ENCODE peak calls at places on chromosomes 12 and 14, in seven cellular contexts. K is brain microvascular endothelial cell, U is GM12865, H is fibroblast of villous mesenchyme, D is cardiac fibroblast, V is mucosa of descending colon, C is left ventricle myocardium inferior. X is an unnamed sample.
A peak's percentile ranks its signal among the peaks of the same experiment; 100 is the strongest.

GRCh38 chr12:116478243-116478773 is 80.9 kb upstream of the MAP1LC3B2 start:
- DNase-seq in C (no peak), K (no peak), D (no peak), V (no peak), U (no peak), H (no peak), X (no peak)

GRCh38 chr12:59381106-59381505 is 214.7 kb upstream of the SLC16A7 start:
- DNase-seq in V (no peak), U (no peak), C (no peak), K (no peak), D (no peak), H (no peak), X (no peak)

GRCh38 chr12:110743571-110744093 is 941 bp upstream of the PPP1CC start:
- DNase-seq in C (peak; percentile 51), D (peak; percentile 48), U (no peak), H (peak; percentile 42), V (peak; percentile 75), K (no peak), X (no peak)

GRCh38 chr14:71566276-71566675 is 366.0 kb upstream of the RGS6 start:
- DNase-seq in U (peak; percentile 87), D (no peak), C (no peak), K (no peak), H (no peak), V (no peak), X (no peak)

GRCh38 chr14:41604793-41605534 is 1.7 kb upstream of the LRFN5 start:
- DNase-seq in D (peak; percentile 79), U (no peak), K (no peak), C (peak; percentile 48), H (peak; percentile 76), V (peak; percentile 50), X (no peak)

GRCh38 chr14:39492267-39492666 is 60.0 kb upstream of the FBXO33 start:
- DNase-seq in K (peak; percentile 72), U (no peak), C (no peak), H (peak; percentile 37), D (peak; percentile 90), V (no peak), X (peak; percentile 58)

GRCh38 chr12:76688627-76689026 is 75.3 kb upstream of the ZDHHC17 start:
- DNase-seq in C (no peak), U (peak; percentile 10), V (no peak), K (no peak), D (no peak), H (no peak), X (no peak)

GRCh38 chr12:111220363-111220762 is 148.5 kb downstream of the PHETA1 start:
- DNase-seq in V (no peak), K (no peak), H (no peak), U (no peak), C (no peak), D (no peak), X (no peak)

GRCh38 chr12:31518680-31519227 is 72.2 kb downstream of the DENND5B start:
- DNase-seq in D (peak; percentile 99), K (peak; percentile 100), V (no peak), H (peak; percentile 98), U (no peak), C (no peak), X (peak; percentile 100)

GRCh38 chr14:70139384-70139783 is 49.4 kb downstream of the SLC8A3 start:
- DNase-seq in K (no peak), C (no peak), U (peak; percentile 31), D (no peak), V (no peak), H (no peak), X (no peak)

GRCh38 chr12:27274706-27275105 is 30.6 kb downstream of the STK38L start:
- DNase-seq in V (no peak), K (no peak), D (peak; percentile 43), U (no peak), C (no peak), H (no peak), X (no peak)

GRCh38 chr12:51579321-51579850 is 11.6 kb upstream of the SCN8A start:
- DNase-seq in D (no peak), C (no peak), H (no peak), V (no peak), U (no peak), K (no peak), X (no peak)

GRCh38 chr14:36660736-36661505 is 739 bp upstream of the PAX9 start:
- DNase-seq in V (no peak), K (no peak), H (no peak), D (no peak), U (no peak), C (no peak), X (no peak)

DNA sequence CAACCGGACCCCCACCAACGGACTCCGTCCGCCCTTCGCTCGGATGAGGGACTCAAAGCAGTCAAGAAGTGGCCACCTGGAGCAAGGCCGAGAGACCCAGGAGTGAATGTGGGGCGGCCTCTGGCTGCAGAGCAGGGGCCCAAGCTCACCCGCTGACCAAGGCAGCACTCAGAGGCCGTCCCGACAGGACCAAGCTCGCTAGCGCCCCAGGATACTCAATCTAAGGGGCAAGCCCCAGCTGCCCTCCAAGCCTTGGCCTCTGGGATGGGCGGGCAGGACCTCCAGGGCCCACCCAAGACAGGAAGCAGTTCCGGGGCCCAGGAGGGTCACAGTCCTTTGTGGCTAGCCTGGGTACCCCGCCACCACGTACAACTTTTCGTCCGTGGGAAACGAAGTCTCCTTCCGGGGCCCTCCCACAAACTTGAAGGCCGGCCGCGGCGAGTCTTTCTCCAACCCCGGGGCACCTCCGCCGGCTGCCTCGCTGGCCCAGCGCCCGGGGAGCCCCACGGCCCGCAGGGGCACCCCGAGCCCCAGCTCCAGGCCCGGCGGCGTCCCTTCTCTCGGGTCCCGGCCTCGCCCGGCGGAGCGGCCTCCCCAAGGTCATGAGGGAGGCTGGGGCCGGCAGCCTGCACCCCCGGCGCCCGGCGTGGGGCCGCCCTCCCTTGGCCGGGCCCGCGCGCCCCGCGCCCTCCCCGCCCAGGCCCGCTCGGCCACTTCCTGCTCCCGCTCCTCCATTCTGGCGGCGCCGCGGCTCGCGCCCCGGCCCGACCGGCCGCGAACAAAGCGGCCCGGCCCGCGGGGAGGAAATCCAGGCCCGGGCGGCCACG is 694 bp downstream of the AKT1 start:
- DNase-seq in K (no peak), D (peak; percentile 43), C (no peak), U (peak; percentile 39), V (no peak), H (peak; percentile 36), X (no peak)
- H3K4me3 ChIP-seq in K (peak overlapping the region; percentile 74), D (peak overlapping the region; percentile 73), C (peak overlapping the region; percentile 87), U (peak overlapping the region; percentile 86), V (peak overlapping the region; percentile 67), H (peak overlapping the region; percentile 78), X (peak overlapping the region; percentile 70)

DNA sequence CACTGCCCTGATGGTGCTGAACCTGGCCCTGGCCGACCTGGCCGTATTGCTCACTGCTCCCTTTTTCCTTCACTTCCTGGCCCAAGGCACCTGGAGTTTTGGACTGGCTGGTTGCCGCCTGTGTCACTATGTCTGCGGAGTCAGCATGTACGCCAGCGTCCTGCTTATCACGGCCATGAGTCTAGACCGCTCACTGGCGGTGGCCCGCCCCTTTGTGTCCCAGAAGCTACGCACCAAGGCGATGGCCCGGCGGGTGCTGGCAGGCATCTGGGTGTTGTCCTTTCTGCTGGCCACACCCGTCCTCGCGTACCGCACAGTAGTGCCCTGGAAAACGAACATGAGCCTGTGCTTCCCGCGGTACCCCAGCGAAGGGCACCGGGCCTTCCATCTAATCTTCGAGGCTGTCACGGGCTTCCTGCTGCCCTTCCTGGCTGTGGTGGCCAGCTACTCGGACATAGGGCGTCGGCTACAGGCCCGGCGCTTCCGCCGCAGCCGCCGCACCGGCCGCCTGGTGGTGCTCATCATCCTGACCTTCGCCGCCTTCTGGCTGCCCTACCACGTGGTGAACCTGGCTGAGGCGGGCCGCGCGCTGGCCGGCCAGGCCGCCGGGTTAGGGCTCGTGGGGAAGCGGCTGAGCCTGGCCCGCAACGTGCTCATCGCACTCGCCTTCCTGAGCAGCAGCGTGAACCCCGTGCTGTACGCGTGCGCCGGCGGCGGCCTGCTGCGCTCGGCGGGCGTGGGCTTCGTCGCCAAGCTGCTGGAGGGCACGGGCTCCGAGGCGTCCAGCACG is 4.7 kb downstream of the LTB4R start:
- DNase-seq in U (no peak), K (no peak), H (peak; percentile 40), D (peak; percentile 19), V (peak; percentile 84), C (peak; percentile 55), X (no peak)
- TF ChIP-seq CTCF in U (no peak), K (peak; percentile 25), H (peak; percentile 11), D (no peak), V (peak; percentile 18), C (peak; percentile 57), X (peak; percentile 10)

GRCh38 chr12:33455096-33455495 is 15.5 kb upstream of the SYT10 start:
- DNase-seq in C (no peak), K (no peak), H (no peak), V (no peak), U (no peak), D (no peak), X (no peak)
- H3K4me3 ChIP-seq in C (no peak overlapping the region), K (no peak overlapping the region), H (no peak overlapping the region), V (no peak overlapping the region), U (no peak overlapping the region), D (no peak overlapping the region), X (no peak overlapping the region)

DNA sequence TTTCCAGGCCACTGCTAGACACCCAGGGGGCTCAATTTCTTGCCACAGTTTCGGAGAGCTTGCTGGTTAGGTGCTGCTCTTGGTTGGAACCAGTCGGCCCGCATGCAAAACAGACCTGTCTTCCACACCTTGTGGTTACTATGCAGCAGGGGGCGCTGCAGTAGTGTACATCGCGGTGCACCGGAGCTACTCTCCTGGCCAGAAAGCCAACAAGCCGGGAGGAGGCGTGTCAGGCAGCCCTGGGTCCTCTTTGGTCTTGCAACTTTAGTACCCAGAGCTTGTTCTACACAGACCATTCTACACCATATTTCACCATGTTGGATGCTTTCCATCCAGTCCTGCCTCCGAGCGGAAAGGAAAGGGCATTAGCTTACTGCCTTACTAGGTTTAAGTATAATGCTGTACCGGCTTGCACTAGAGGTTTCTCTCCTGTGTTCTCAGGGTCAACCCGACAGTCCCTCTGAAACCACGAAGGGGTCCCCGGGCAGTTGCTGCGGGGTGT is 934 bp upstream of the TMTC2 start:
- DNase-seq in C (peak; percentile 93), V (peak; percentile 96), H (peak; percentile 87), U (peak; percentile 97), D (peak; percentile 93), K (peak; percentile 95), X (peak; percentile 41)
- TF ChIP-seq CTCF in C (peak; percentile 91), V (peak; percentile 87), H (peak; percentile 76), U (peak; percentile 86), D (peak; percentile 83), K (peak; percentile 87), X (peak; percentile 93)

GRCh38 chr12:94157891-94158495 is 9.6 kb downstream of the PLXNC1 start:
- DNase-seq in D (no peak), C (no peak), H (no peak), K (no peak), V (no peak), U (peak; percentile 80), X (no peak)
- H3K4me3 ChIP-seq in D (no peak overlapping the region), C (no peak overlapping the region), H (no peak overlapping the region), K (no peak overlapping the region), V (no peak overlapping the region), U (peak overlapping the region; percentile 6), X (no peak overlapping the region)

GRCh38 chr12:85759217-85759616 is 77.0 kb downstream of the RASSF9 start:
- DNase-seq in U (no peak), V (no peak), D (no peak), C (no peak), H (no peak), K (no peak), X (no peak)

GRCh38 chr12:85755760-85756159 is 80.4 kb downstream of the RASSF9 start:
- DNase-seq in K (peak; percentile 7), U (no peak), V (no peak), D (peak; percentile 6), H (no peak), C (no peak), X (no peak)
- TF ChIP-seq CTCF in K (peak; percentile 27), U (no peak), V (no peak), D (no peak), H (no peak), C (no peak), X (peak; percentile 33)

GRCh38 chr12:55795950-55796349 is 21.6 kb downstream of the SARNP start:
- DNase-seq in U (no peak), V (no peak), C (no peak), H (no peak), D (no peak), K (no peak), X (no peak)
- H3K4me3 ChIP-seq in U (no peak overlapping the region), V (no peak overlapping the region), C (no peak overlapping the region), H (no peak overlapping the region), D (no peak overlapping the region), K (no peak overlapping the region), X (no peak overlapping the region)